ENCODE peak calls at places on chromosomes 7 and 10, in seven cellular contexts. L is BE2C, J is kidney epithelial cell, B is stomach, M is kidney, F is HFF-Myc, X is endothelial cell of umbilical vein. G is an unnamed sample.

GRCh38 chr10:99304027-99304856 is 24.9 kb upstream of the CNNM1 start:
- DNase-seq in M (no peak), J (no peak), F (peak), B (no peak), X (no peak), L (no peak), G (no peak)

GRCh38 chr7:104136561-104136960 is 71.3 kb downstream of the ORC5 start:
- DNase-seq in J (no peak), M (no peak), L (no peak), F (no peak), B (no peak), X (no peak), G (no peak)

GRCh38 chr10:77943086-77943901 is 16.7 kb upstream of the DLG5 start:
- DNase-seq in L (no peak), B (no peak), X (peak), J (peak), M (peak), F (no peak), G (no peak)

GRCh38 chr7:44225566-44226395 is 25.0 kb downstream of the YKT6 start:
- DNase-seq in J (no peak), L (no peak), X (no peak), M (no peak), F (no peak), B (no peak), G (no peak)

GRCh38 chr10:62690703-62691102 is 113.8 kb upstream of the ADO start:
- DNase-seq in M (no peak), F (no peak), J (no peak), B (no peak), X (no peak), L (no peak), G (peak)

GRCh38 chr7:136134503-136134902 is 157.3 kb upstream of the MTPN start:
- DNase-seq in B (no peak), L (peak), M (no peak), J (peak), F (no peak), X (no peak), G (no peak)

GRCh38 chr7:155717010-155717744 is 72.7 kb downstream of the RBM33 start:
- DNase-seq in X (no peak), F (no peak), J (no peak), B (no peak), M (peak), L (no peak), G (no peak)

GRCh38 chr7:786472-787255 is 45.6 kb upstream of the SUN1 start:
- DNase-seq in M (peak), F (no peak), X (peak), B (peak), J (no peak), L (peak), G (peak)

DNA sequence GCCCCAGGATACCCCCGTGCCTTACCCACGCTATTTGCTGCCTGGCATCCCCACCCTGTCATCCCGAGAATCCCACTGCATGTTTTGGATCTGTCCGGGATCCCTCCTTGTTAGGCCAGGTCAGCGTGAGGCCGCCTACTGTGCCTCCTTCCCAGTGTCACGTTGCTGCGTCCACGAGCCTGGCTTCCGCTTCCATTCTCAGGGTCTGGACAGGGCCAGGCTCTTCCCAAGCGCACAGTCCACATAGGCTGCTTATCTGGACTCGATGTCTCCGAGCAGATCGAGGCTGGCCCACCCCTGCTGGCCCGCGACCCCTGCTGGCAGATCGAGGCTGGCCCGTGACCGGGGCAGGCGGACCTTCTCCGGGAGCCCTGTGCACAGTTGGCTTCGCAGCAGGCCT is 27.1 kb downstream of the FOXK1 start:
- DNase-seq in J (no peak), B (no peak), M (no peak), F (no peak), X (no peak), L (no peak), G (peak)
- TF ChIP-seq CTCF in J (no peak), B (no peak), M (no peak), F (no peak), X (no peak), L (no peak), G (peak)

GRCh38 chr10:47317251-47317650 is 5.0 kb upstream of the GDF2 start:
- DNase-seq in B (no peak), F (no peak), L (no peak), X (no peak), M (peak), J (no peak), G (no peak)
- TF ChIP-seq CTCF in B (no peak), F (no peak), L (no peak), X (no peak), M (no peak), J (no peak), G (no peak)

DNA sequence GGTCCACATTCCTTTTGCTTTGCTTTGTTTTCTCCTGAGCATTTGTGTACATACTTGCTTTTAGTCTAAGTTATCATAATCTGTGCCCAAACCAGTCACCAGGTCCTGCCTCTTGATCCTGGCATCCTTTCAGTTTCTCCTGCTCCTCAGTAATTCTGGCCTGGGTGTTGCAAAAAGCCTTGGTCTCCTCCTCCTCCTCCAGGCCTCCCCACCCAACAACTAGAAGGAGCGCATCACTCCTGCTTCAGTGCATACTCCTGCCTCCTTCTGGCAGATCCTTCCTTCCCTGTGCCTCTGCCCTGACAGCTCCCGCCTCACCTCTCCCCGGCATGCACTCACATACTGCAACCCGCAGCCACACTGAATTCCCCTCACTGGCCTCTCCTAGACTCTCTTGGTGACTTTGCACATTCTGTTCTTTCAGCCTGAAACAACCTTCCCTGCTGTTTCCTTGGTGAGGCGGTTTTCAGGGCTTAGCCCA is 2.3 kb downstream of the DENND2A start:
- DNase-seq in M (no peak), F (no peak), L (no peak), J (no peak), B (no peak), X (no peak), G (no peak)
- TF ChIP-seq CTCF in M (no peak), F (peak), L (no peak), J (peak), B (no peak), X (no peak), G (no peak)

GRCh38 chr7:26987338-26987737 is 108.5 kb downstream of the HOXA1 start:
- DNase-seq in M (no peak), B (no peak), J (no peak), L (no peak), X (no peak), F (no peak), G (no peak)
- TF ChIP-seq CTCF in M (no peak), B (no peak), J (no peak), L (no peak), X (no peak), F (no peak), G (no peak)

DNA sequence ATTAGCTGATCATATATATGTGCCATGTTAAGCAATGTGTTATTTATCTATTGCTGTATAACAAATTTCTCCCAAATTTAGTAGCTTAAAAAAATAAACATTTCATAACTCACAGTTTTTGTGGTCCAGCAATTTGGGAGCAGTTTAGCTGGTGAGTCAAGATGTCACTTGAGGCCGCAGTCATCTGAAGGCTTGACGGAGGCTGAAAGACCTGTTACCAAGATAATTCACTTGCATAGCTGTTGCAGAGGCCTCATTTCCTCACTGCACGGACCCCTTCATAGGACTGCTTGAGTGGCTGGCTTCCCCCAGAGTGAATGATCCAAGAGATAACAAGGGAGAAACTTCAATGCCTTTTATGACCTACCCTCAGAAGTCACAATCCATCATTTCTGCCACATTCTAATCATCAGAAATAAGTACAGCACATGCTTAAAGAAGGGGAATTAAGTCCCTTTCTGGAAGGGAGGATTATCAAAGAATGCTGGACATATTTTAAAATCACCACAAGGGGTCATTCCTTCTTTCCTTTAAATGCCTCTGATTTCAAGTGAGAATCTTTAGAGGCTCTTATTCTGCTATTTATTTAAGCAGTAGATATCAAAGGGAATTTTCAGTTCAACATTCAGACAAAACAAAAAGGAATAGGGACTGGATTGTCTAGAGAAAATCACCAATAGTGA is 10.5 kb upstream of the SRPK2 start:
- DNase-seq in X (peak), B (no peak), L (no peak), F (peak), J (no peak), M (no peak), G (no peak)
- TF ChIP-seq CTCF in X (peak), B (no peak), L (peak), F (peak), J (peak), M (peak), G (peak)

DNA sequence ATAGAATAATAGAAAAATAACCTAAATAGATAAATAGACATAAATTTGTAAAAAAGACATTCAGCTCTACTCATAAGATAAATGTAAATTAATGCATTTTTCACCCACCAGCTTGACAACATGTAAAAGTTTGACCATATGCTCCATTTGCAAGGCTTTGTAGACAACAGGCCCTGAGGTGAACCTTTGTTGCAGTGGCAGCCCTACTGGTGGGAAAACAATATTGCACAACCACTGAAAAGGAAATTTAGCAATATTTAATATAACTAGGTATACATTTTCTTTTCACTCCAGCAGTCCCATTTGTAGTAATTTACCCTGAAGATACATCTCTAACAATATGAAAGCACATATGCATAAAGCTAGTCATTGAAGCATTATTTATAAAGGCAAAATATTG is 39.0 kb upstream of the ADRA2A start:
- DNase-seq in L (no peak), M (no peak), F (no peak), B (no peak), J (no peak), X (no peak), G (no peak)
- TF ChIP-seq CTCF in L (peak), M (no peak), F (peak), B (no peak), J (peak), X (no peak), G (peak)

GRCh38 chr10:97713828-97714400 is 384 bp downstream of the MARVELD1 start:
- DNase-seq in X (peak), M (peak), L (peak), J (no peak), F (no peak), B (peak), G (peak)
- TF ChIP-seq CTCF in X (peak), M (peak), L (peak), J (peak), F (no peak), B (no peak), G (no peak)

DNA sequence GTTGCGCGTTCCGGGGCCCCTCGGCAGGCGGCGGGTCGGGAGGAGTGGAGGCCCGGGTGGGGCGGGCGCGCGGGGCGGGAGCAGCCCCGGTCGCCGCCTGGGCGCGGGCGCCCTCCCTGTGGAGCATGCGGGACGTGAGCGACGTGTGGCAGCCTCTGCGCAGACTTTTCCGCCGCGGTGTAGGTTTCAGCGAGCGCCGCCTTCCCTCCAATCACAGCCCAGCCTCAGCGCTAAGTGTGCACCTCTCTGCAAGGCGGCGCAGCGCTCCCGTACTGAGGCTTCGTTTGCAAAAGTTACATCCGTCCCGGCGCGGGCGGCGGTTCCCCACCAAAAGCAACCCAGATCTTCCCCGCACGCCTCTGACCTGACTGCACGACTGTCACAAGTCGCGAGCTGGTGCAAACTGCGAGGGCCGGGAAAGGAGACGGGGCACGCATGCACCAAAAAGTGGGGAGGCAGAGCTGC is 1.2 kb upstream of the PFKFB3 start:
- DNase-seq in X (peak), F (no peak), M (peak), L (peak), J (no peak), B (peak), G (peak)
- TF ChIP-seq CTCF in X (no peak), F (no peak), M (no peak), L (no peak), J (no peak), B (no peak), G (no peak)

GRCh38 chr10:44463511-44464121 is 78.7 kb upstream of the CXCL12 start:
- DNase-seq in L (no peak), M (no peak), B (no peak), X (no peak), F (no peak), J (no peak), G (no peak)

GRCh38 chr10:44466236-44466635 is 81.3 kb upstream of the CXCL12 start:
- DNase-seq in L (no peak), J (no peak), F (no peak), B (no peak), M (no peak), X (no peak), G (no peak)

GRCh38 chr10:44462338-44462914 is 77.5 kb upstream of the CXCL12 start:
- DNase-seq in B (no peak), M (no peak), F (no peak), L (no peak), J (no peak), X (no peak), G (no peak)

GRCh38 chr10:44465430-44466115 is 80.7 kb upstream of the CXCL12 start:
- DNase-seq in B (no peak), X (no peak), F (no peak), J (no peak), M (peak), L (no peak), G (peak)

GRCh38 chr10:44464503-44464902 is 79.6 kb upstream of the CXCL12 start:
- DNase-seq in X (no peak), J (no peak), F (no peak), L (no peak), B (no peak), M (no peak), G (no peak)
- TF ChIP-seq CTCF in X (no peak), J (no peak), F (peak), L (peak), B (no peak), M (no peak), G (peak)

GRCh38 chr10:94500063-94500462 is 45.5 kb upstream of the HELLS start:
- DNase-seq in X (no peak), F (no peak), L (peak), B (no peak), M (no peak), J (no peak), G (no peak)
- TF ChIP-seq CTCF in X (peak), F (peak), L (peak), B (peak), M (peak), J (peak), G (peak)